ENCODE peak calls at places on chromosomes 7 and 10, in six cellular contexts. C, N, B, T, S and A are unnamed samples.

GRCh38 chr7:96655956-96656355 is 53.7 kb downstream of the SEM1 start:
- DNase-seq in C (no peak), N (no peak), B (no peak), T (no peak), S (no peak), A (no peak)

GRCh38 chr10:78830062-78830974 is 238.4 kb upstream of the ZMIZ1 start:
- DNase-seq in C (peak), N (no peak), B (peak), T (peak), S (no peak), A (no peak)

GRCh38 chr7:1948377-1948796 is 278.3 kb downstream of the ELFN1 start:
- DNase-seq in C (no peak), N (no peak), B (no peak), T (no peak), S (no peak), A (no peak)

GRCh38 chr10:131244836-131245235 is 66.7 kb downstream of the TCERG1L start:
- DNase-seq in C (no peak), N (no peak), B (no peak), T (no peak), S (no peak), A (no peak)

GRCh38 chr10:34506773-34507172 is 308.3 kb downstream of the PARD3 start:
- DNase-seq in C (no peak), N (no peak), B (no peak), T (no peak), S (no peak), A (no peak)

GRCh38 chr7:143172354-143172753 is 10.9 kb upstream of the TAS2R39 start:
- DNase-seq in C (no peak), N (no peak), B (no peak), T (no peak), S (no peak), A (peak)

GRCh38 chr10:112424658-112425057 is 22.1 kb downstream of the ZDHHC6 start:
- DNase-seq in C (no peak), N (no peak), B (no peak), T (no peak), S (no peak), A (no peak)

GRCh38 chr10:6383099-6383812 is 180.5 kb downstream of the PFKFB3 start:
- DNase-seq in C (no peak), N (no peak), B (peak), T (peak), S (no peak), A (peak)

GRCh38 chr10:108560488-108560887 is 1362.8 kb downstream of the XPNPEP1 start:
- DNase-seq in C (no peak), N (no peak), B (no peak), T (no peak), S (no peak), A (no peak)

GRCh38 chr7:157394246-157395191 is 57.7 kb downstream of the DNAJB6 start:
- DNase-seq in C (no peak), N (no peak), B (peak), T (peak), S (no peak), A (peak)

GRCh38 chr10:22250897-22251605 is 33.2 kb upstream of the EBLN1 start:
- DNase-seq in C (no peak), N (no peak), B (peak), T (peak), S (no peak), A (peak)

GRCh38 chr7:142866361-142867096 is 11.7 kb downstream of the EPHB6 start:
- DNase-seq in C (no peak), N (no peak), B (no peak), T (peak), S (peak), A (peak)

GRCh38 chr7:107660381-107661080 is at the start of gene SLC26A4:
- DNase-seq in C (no peak), N (no peak), B (no peak), T (no peak), S (no peak), A (no peak)

GRCh38 chr7:140022582-140023211 is 40.1 kb downstream of the PARP12 start:
- DNase-seq in C (no peak), N (no peak), B (no peak), T (no peak), S (no peak), A (peak)

GRCh38 chr7:116231543-116232401 is 21.4 kb downstream of the TES start:
- DNase-seq in C (no peak), N (no peak), B (peak), T (peak), S (peak), A (peak)

GRCh38 chr10:1293147-1293546 is 237.0 kb downstream of the WDR37 start:
- DNase-seq in C (no peak), N (no peak), B (no peak), T (no peak), S (no peak), A (no peak)

GRCh38 chr10:77872151-77872946 is 54.2 kb downstream of the DLG5 start:
- DNase-seq in C (no peak), N (no peak), B (peak), T (peak), S (no peak), A (no peak)

GRCh38 chr7:45000096-45001032 is at the start of gene CCM2:
- DNase-seq in C (no peak), N (no peak), B (peak), T (peak), S (no peak), A (peak)

GRCh38 chr10:126198681-126199080 is 189.6 kb downstream of the ADAM12 start:
- DNase-seq in C (no peak), N (no peak), B (peak), T (peak), S (no peak), A (peak)

GRCh38 chr7:4189151-4189570 is 492.9 kb upstream of the FOXK1 start:
- DNase-seq in C (peak), N (peak), B (peak), T (peak), S (no peak), A (peak)

GRCh38 chr7:107322015-107322414 is 147.8 kb upstream of the GPR22 start:
- DNase-seq in C (no peak), N (no peak), B (no peak), T (no peak), S (no peak), A (no peak)

GRCh38 chr7:19491821-19492452 is 216.9 kb downstream of the POLR1F start:
- DNase-seq in C (peak), N (no peak), B (peak), T (peak), S (no peak), A (peak)

GRCh38 chr10:68869623-68870022 is 31.5 kb upstream of the DDX50 start:
- DNase-seq in C (no peak), N (no peak), B (no peak), T (no peak), S (no peak), A (peak)

GRCh38 chr7:108127461-108127860 is 2.7 kb downstream of the LAMB4 start:
- DNase-seq in C (no peak), N (peak), B (no peak), T (no peak), S (no peak), A (no peak)

GRCh38 chr10:93039110-93039509 is 21.5 kb upstream of the CYP26C1 start:
- DNase-seq in C (no peak), N (no peak), B (no peak), T (no peak), S (no peak), A (no peak)

GRCh38 chr7:99123571-99124033 is 20.3 kb downstream of the SMURF1 start:
- DNase-seq in C (no peak), N (no peak), B (no peak), T (no peak), S (no peak), A (peak)

GRCh38 chr10:127552446-127552845 is 3.3 kb downstream of the NPS start:
- DNase-seq in C (no peak), N (no peak), B (no peak), T (no peak), S (no peak), A (no peak)

GRCh38 chr10:71880425-71881306 is 29.6 kb upstream of the PSAP start:
- DNase-seq in C (no peak), N (no peak), B (no peak), T (no peak), S (peak), A (no peak)

GRCh38 chr7:117901089-117901797 is 28.0 kb upstream of the CTTNBP2 start:
- DNase-seq in C (no peak), N (no peak), B (no peak), T (no peak), S (no peak), A (no peak)

GRCh38 chr10:62847433-62847832 is 31.3 kb upstream of the EGR2 start:
- DNase-seq in C (no peak), N (no peak), B (no peak), T (no peak), S (no peak), A (no peak)

GRCh38 chr10:62852961-62853702 is 37.0 kb upstream of the EGR2 start:
- DNase-seq in C (no peak), N (no peak), B (no peak), T (no peak), S (no peak), A (no peak)

GRCh38 chr10:62850646-62851045 is 34.5 kb upstream of the EGR2 start:
- DNase-seq in C (no peak), N (no peak), B (no peak), T (no peak), S (no peak), A (no peak)

GRCh38 chr10:62853710-62854109 is 37.5 kb upstream of the EGR2 start:
- DNase-seq in C (no peak), N (no peak), B (no peak), T (no peak), S (no peak), A (peak)

DNA sequence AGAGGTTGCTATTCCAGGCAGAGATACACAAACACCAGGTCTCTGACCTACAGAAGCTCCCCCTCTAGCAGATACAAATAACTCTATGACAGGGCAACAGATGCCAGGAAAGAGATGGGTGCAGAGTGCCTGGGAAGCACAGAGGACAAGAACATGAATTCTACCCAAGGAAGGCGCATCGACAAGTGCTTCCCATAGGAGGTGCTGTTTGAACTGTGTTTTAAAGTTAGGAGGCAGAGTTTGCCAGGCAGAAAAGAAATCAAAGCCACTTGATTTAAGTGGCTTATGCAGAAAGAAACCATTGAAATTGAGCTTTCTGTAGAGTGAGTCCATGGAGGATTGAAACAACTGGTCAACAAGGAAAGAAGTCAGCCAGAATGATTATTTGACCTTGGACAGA is 35.3 kb upstream of the EGR2 start:
- DNase-seq in C (no peak), N (no peak), B (no peak), T (no peak), S (no peak), A (peak)
- TF ChIP-seq CTCF in C (peak), N (peak), B (no peak), T (peak), S (peak), A (peak)

DNA sequence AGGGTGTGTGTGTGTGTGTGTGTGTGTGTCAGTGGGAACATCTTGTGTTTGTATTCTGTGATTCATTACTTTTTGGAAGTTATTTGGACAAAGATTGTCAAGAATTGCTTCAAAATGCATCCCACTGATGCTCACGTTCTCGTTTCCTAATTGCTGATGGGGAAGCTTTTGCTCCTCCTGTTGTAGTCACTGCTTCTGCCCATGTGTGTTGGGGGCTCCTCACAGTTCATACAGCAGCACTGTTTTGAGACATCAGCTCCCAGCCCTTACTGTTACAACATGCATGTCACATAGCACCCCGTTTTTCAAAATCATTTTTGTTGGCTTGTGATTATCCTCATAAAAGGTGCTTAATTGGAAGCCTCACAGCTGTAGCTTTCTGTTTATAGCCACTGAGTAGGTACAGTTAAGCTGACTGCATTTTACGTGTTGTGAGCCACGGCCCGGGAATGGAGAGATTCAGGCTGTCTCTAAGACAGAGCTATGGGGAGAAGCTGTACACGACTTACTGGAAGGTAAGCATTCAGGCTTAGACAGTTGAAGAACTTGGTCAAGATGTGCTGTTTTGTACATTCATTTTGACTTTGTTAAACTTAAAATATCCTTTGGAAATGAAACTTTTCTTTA is 87.4 kb downstream of the BICC1 start:
- DNase-seq in C (no peak), N (no peak), B (no peak), T (no peak), S (no peak), A (no peak)
- TF ChIP-seq CTCF in C (no peak), N (no peak), B (no peak), T (no peak), S (no peak), A (no peak)

GRCh38 chr7:134553976-134554375 is 5.1 kb downstream of the AKR1B15 start:
- DNase-seq in C (no peak), N (no peak), B (no peak), T (no peak), S (peak), A (peak)
- TF ChIP-seq CTCF in C (peak), N (peak), B (no peak), T (peak), S (peak), A (peak)

DNA sequence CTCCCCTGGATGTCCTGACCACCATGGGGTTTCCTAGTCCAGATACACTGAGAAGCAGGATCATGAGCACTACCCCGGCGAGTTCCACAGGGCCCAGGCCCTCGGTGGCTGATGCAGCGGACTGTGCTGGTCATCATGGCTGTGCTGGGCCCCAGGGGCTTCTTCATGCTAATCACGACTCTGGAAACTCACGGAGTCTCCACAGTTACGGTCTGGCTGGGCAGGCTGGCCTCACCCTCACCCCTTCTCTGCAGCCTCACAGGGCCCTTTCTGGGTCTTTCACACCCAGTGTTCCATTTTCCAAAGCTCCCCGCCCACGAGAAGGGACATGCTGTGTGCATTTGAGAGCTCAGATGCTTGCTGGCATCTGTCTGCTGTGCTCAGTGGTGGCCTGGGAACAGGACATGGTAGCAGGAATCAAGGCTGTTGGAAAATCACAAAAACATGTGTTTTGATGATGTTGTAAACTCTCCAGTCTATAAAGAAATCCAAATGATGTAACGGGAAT is 119.0 kb downstream of the PTPN20 start:
- DNase-seq in C (no peak), N (no peak), B (no peak), T (no peak), S (no peak), A (no peak)
- TF ChIP-seq CTCF in C (no peak), N (no peak), B (no peak), T (no peak), S (no peak), A (no peak)

GRCh38 chr7:74173074-74173473 is 1.1 kb upstream of the EIF4H start:
- DNase-seq in C (no peak), N (no peak), B (no peak), T (no peak), S (peak), A (no peak)

GRCh38 chr7:74175270-74175803 is 1.2 kb downstream of the EIF4H start:
- DNase-seq in C (no peak), N (no peak), B (no peak), T (no peak), S (no peak), A (no peak)

GRCh38 chr7:74174606-74175082 is 488 bp downstream of the EIF4H start:
- DNase-seq in C (no peak), N (no peak), B (peak), T (peak), S (peak), A (peak)

GRCh38 chr7:74173491-74173865 is 678 bp upstream of the EIF4H start:
- DNase-seq in C (no peak), N (no peak), B (no peak), T (no peak), S (no peak), A (no peak)

DNA sequence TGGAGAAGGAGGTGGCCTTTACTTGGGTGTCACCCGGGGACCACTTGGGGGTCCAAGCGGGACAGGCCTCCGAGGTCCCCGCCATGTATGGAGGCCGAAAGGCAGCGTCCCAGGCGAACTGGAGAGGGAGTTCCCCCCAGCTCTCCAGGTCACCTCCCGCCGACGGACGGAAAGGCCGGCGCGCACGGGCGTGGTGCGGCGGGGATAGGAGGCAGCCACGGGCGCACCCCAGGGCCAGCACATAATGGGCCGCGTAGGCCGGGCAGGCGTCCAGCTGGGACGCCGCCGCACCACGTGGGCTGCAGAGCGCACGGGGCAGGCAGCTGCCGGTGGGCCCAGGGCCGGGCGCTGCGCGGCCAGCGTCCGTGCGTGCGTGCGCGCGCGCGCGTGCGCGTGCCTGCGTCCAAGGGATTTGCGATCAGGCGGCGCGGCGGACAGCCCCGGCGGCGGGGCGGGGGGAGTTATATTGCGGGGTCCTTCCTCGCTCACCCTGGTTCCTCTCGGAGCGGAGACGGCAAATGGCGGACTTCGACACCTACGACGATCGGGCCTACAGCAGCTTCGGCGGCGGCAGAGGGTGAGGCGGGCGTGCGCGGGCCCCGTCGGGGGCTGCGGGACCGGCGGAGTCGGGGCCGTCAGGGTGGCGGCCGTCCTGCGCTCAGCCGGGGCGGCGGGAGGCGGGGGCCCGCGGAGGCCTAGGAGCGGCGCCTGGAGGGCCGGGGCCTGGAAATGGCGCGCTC is at the start of gene EIF4H:
- DNase-seq in C (peak), N (peak), B (peak), T (peak), S (peak), A (peak)
- TF ChIP-seq CTCF in C (no peak), N (no peak), B (no peak), T (no peak), S (no peak), A (no peak)

DNA sequence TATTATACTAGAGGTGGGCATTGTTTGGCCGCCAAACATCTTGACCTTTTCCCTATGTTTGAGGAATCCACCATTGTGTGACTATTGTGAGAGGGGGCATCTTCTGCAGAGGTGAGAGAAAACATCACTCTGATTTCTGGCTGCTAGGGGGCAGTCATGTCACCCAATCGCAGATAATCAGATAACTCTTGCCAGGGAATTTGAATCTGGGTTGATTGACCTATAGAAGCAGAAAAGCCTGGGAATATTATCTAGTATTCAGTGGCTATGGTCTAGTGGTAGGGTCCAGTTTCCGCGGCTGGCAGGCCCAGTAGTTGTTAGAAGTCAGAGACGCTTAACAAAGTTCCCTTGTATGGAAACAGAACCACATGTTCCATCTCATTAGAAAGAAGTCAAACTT is 808.5 kb downstream of the PHTF2 start:
- DNase-seq in C (no peak), N (no peak), B (no peak), T (peak), S (no peak), A (peak)
- TF ChIP-seq CTCF in C (peak), N (peak), B (no peak), T (peak), S (no peak), A (peak)